ENCODE peak calls at places on chromosomes 5 and 9, in six cellular contexts. K is sigmoid colon, C is body of pancreas, E is thyroid gland, B is SK-N-SH, W is heart right ventricle. M is an unnamed sample. For H3K4me1, the result is how much of the 10 kb centered on the place peaks cover.

GRCh38 chr9:123266655-123267421 is 1.5 kb downstream of the STRBP start:
- DNase-seq in K (no peak), C (no peak), E (no peak), B (no peak), W (no peak), M (no peak)

GRCh38 chr5:147835386-147835798 is 3.9 kb upstream of the SPINK1 start:
- DNase-seq in K (no peak), C (peak), E (no peak), B (no peak), W (no peak), M (no peak)

GRCh38 chr9:70085241-70085640 is 41.6 kb downstream of the MAMDC2 start:
- DNase-seq in K (no peak), C (no peak), E (no peak), B (no peak), W (no peak), M (no peak)

GRCh38 chr9:137492464-137493162 is 33.5 kb upstream of the NSMF start:
- DNase-seq in K (no peak), C (no peak), E (no peak), B (peak), W (no peak), M (no peak)

GRCh38 chr5:75640395-75640794 is 29.1 kb downstream of the ANKDD1B start:
- DNase-seq in K (no peak), C (no peak), E (no peak), B (no peak), W (no peak), M (no peak)

GRCh38 chr5:73266925-73267775 is 94.2 kb downstream of the TMEM174 start:
- DNase-seq in K (no peak), C (no peak), E (no peak), B (no peak), W (no peak), M (no peak)

GRCh38 chr9:133057006-133057405 is 4.8 kb upstream of the CEL start:
- DNase-seq in K (no peak), C (peak), E (no peak), B (no peak), W (no peak), M (no peak)

GRCh38 chr9:4289411-4290380 is 10.2 kb downstream of the GLIS3 start:
- DNase-seq in K (no peak), C (no peak), E (no peak), B (no peak), W (no peak), M (no peak)

GRCh38 chr9:75087279-75087823 is 604 bp downstream of the NMRK1 start:
- DNase-seq in K (no peak), C (peak), E (peak), B (no peak), W (peak), M (peak)

GRCh38 chr5:14465086-14465485 is 116.5 kb upstream of the OTULINL start:
- DNase-seq in K (no peak), C (no peak), E (no peak), B (no peak), W (no peak), M (no peak)

GRCh38 chr5:179836225-179837019 is 15.7 kb downstream of the SQSTM1 start:
- DNase-seq in K (peak), C (no peak), E (no peak), B (no peak), W (no peak), M (peak)

GRCh38 chr9:116546711-116547581 is 140.2 kb upstream of the TRIM32 start:
- DNase-seq in K (no peak), C (no peak), E (no peak), B (no peak), W (no peak), M (no peak)

GRCh38 chr5:68374770-68375518 is 159.4 kb downstream of the PIK3R1 start:
- DNase-seq in K (no peak), C (no peak), E (no peak), B (no peak), W (no peak), M (no peak)

GRCh38 chr5:170306381-170306790 is 8.8 kb upstream of the LCP2 start:
- DNase-seq in K (peak), C (no peak), E (peak), B (no peak), W (peak), M (no peak)

GRCh38 chr5:160555836-160556660 is 134.4 kb downstream of the PTTG1 start:
- DNase-seq in K (no peak), C (peak), E (no peak), B (no peak), W (no peak), M (no peak)

GRCh38 chr9:26975728-26976707 is 19.8 kb downstream of the IFT74 start:
- DNase-seq in K (no peak), C (peak), E (no peak), B (peak), W (peak), M (no peak)

GRCh38 chr5:77866198-77866597 is 90.1 kb upstream of the TBCA start:
- DNase-seq in K (no peak), C (no peak), E (no peak), B (peak), W (no peak), M (no peak)

GRCh38 chr9:117145811-117146490 is 268.9 kb downstream of the ASTN2 start:
- DNase-seq in K (no peak), C (no peak), E (no peak), B (no peak), W (no peak), M (no peak)

GRCh38 chr9:91037511-91038482 is 236.2 kb downstream of the SYK start:
- DNase-seq in K (peak), C (peak), E (no peak), B (peak), W (no peak), M (no peak)

GRCh38 chr9:23153058-23153457 is 673.0 kb downstream of the ELAVL2 start:
- DNase-seq in K (no peak), C (no peak), E (no peak), B (peak), W (no peak), M (no peak)

GRCh38 chr5:169416583-169417196 is 115.8 kb upstream of the SLIT3 start:
- DNase-seq in K (no peak), C (peak), E (peak), B (no peak), W (peak), M (no peak)

GRCh38 chr5:135133698-135134515 is 99.9 kb upstream of the PITX1 start:
- DNase-seq in K (no peak), C (no peak), E (no peak), B (no peak), W (no peak), M (no peak)

GRCh38 chr5:175460560-175460959 is 16.6 kb upstream of the DRD1 start:
- DNase-seq in K (no peak), C (no peak), E (no peak), B (no peak), W (no peak), M (no peak)

GRCh38 chr5:131810510-131811249 is 13.9 kb upstream of the FNIP1 start:
- DNase-seq in K (no peak), C (no peak), E (no peak), B (peak), W (no peak), M (no peak)

GRCh38 chr9:106322741-106323140 is 540.2 kb upstream of the ZNF462 start:
- DNase-seq in K (no peak), C (no peak), E (no peak), B (no peak), W (no peak), M (no peak)

GRCh38 chr5:115526604-115527003 is 18.0 kb downstream of the FEM1C start:
- DNase-seq in K (no peak), C (no peak), E (no peak), B (no peak), W (no peak), M (no peak)

GRCh38 chr9:131405429-131405828 is 11.5 kb downstream of the PRRC2B start:
- DNase-seq in K (no peak), C (peak), E (no peak), B (no peak), W (peak), M (no peak)
- H3K4me1 ChIP-seq in K (half or more), C (half or more), E (half or more), B (under half), W (half or more), M (half or more)

DNA sequence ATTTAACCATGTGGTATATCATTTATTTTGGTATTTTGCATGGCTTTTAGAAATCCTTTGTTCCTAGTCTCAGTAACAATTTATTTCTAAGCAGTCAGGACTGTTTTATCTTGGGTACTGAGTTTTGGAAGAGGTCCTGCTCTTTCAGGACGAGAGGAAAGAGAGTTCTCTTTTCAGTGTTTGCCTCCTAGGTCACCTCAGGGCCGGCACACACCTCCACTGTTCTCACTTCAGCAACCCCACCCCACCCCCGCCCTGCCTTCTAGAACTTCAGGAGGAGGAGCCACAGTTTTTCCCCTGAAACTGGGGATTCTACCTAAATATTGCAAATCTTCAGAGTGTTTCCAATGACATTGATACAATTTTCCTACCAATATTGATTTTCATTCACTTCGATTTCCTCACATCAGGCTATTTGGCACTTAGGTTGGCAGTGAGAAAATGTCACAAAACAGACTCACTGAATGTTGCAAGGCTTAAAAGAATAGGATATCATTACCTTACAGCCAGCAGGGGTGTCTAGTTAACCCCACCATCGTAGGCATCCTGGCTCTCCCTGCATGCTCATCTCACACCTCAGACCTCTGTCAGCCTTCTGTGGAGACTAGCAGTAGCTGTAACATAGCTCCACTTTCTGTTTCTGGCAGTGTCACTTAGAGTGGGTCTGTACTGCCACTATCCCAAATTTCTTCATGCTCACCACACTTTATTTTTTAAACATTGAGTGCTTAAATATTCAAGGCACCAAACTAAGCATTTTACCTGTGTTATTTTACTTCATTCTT is 5.4 kb downstream of the IGIP start:
- DNase-seq in K (no peak), C (no peak), E (peak), B (no peak), W (no peak), M (no peak)
- H3K4me3 ChIP-seq in K (no peak), C (no peak), E (no peak), B (no peak), W (no peak), M (no peak)

DNA sequence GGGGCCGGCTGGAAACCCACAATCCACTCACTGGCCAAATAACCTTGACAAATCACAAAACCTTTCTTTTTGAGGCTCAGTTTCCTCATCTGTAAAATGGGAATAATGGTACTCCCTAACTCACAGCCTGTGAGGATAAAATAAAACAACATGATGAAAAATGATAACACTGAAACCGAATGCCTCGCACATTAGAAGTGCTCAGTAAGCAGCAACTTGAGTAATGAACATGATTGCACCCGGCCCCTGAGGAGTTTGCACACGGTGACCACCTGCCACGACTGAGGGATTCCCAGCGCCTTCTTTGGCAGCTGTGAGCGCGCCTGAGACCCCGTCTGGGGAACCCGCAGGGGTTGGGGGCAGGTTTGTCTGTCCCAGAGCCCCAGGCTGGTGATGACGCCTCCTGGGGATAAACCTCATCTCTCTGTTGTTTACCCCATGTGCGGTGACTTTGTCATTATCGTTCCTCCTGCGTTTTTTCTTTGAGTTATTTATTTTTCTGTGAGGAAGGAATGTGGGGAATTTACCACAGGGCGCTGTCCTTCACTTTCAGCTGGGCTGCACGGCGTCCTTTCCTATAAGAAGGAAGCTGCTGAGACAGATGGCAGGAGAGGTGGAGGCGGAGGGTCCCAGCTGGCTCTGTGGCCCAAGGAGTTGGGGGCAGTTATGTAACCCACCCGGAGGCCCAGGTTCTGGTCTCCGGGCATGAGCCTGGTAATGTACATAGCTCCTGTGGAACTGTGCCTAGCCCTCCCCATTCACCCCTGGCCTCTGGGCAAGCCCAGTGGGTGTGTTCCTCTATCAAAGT is 3.0 kb upstream of the SYNPO start:
- DNase-seq in K (no peak), C (peak), E (peak), B (no peak), W (no peak), M (no peak)
- H3K4me1 ChIP-seq in K (under half), C (half or more), E (half or more), B (half or more), W (half or more), M (under half)

GRCh38 chr9:109109962-109110325 is 9.8 kb downstream of the TMEM245 start:
- DNase-seq in K (no peak), C (no peak), E (no peak), B (no peak), W (no peak), M (no peak)
- H3K4me3 ChIP-seq in K (no peak), C (no peak), E (no peak), B (peak), W (no peak), M (no peak)

GRCh38 chr9:92748233-92748497 is 16.5 kb downstream of the BICD2 start:
- DNase-seq in K (no peak), C (no peak), E (no peak), B (no peak), W (no peak), M (no peak)

GRCh38 chr9:92747459-92748232 is 17.0 kb downstream of the BICD2 start:
- DNase-seq in K (no peak), C (no peak), E (no peak), B (no peak), W (no peak), M (no peak)

GRCh38 chr9:92746567-92747458 is 17.8 kb downstream of the BICD2 start:
- DNase-seq in K (no peak), C (no peak), E (no peak), B (no peak), W (no peak), M (no peak)

GRCh38 chr9:92745236-92745790 is 19.3 kb downstream of the BICD2 start:
- DNase-seq in K (no peak), C (no peak), E (no peak), B (no peak), W (no peak), M (no peak)

GRCh38 chr9:92745881-92746280 is 18.8 kb downstream of the BICD2 start:
- DNase-seq in K (no peak), C (no peak), E (no peak), B (no peak), W (no peak), M (no peak)
- H3K4me1 ChIP-seq in K (half or more), C (under half), E (under half), B (under half), W (half or more), M (under half)

GRCh38 chr9:127975376-127976315 is 5.1 kb downstream of the EEIG1 start:
- DNase-seq in K (no peak), C (peak), E (no peak), B (no peak), W (peak), M (no peak)
- H3K4me3 ChIP-seq in K (peak), C (no peak), E (no peak), B (no peak), W (no peak), M (peak)

GRCh38 chr5:13218518-13218917 is 726.0 kb downstream of the DNAH5 start:
- DNase-seq in K (no peak), C (no peak), E (no peak), B (no peak), W (no peak), M (no peak)
- H3K4me1 ChIP-seq in K (under half), C (under half), E (under half), B (under half), W (under half), M (under half)